ENCODE peak calls at places on chromosomes 2 and 18, in four cellular contexts. One of them, this sample, is unnamed.
A peak's percentile ranks its signal among the peaks of the same experiment; 100 is the strongest.

GRCh38 chr2:105926960-105927678 is 182.4 kb downstream of the NCK2 start:
- DNase-seq in COR-L47: no peak
- DNase-seq in GM12891: no peak
- DNase-seq in Peyer's patch: peak; percentile 79
- DNase-seq in this sample: no peak

GRCh38 chr2:66343259-66343658 is 91.7 kb upstream of the MEIS1 start:
- DNase-seq in Peyer's patch: no peak
- DNase-seq in COR-L47: no peak
- DNase-seq in GM12891: no peak
- DNase-seq in this sample: no peak

GRCh38 chr2:166230024-166230723 is 102.4 kb upstream of the SCN1A start:
- DNase-seq in COR-L47: no peak
- DNase-seq in GM12891: no peak
- DNase-seq in Peyer's patch: peak; percentile 46
- DNase-seq in this sample: no peak

GRCh38 chr2:149562304-149562703 is 25.3 kb downstream of the MMADHC start:
- DNase-seq in COR-L47: no peak
- DNase-seq in GM12891: no peak
- DNase-seq in Peyer's patch: no peak
- DNase-seq in this sample: no peak

GRCh38 chr2:9004338-9005204 is 1.1 kb upstream of the MBOAT2 start:
- DNase-seq in COR-L47: no peak
- DNase-seq in GM12891: no peak
- DNase-seq in Peyer's patch: no peak
- DNase-seq in this sample: peak; percentile 35

GRCh38 chr2:191691016-191691725 is 13.2 kb downstream of the NABP1 start:
- DNase-seq in COR-L47: peak; percentile 36
- DNase-seq in Peyer's patch: peak; percentile 78
- DNase-seq in GM12891: peak; percentile 35
- DNase-seq in this sample: no peak

GRCh38 chr18:8730080-8730827 is 24.9 kb downstream of the MTCL1 start:
- DNase-seq in Peyer's patch: peak; percentile 76
- DNase-seq in COR-L47: peak; percentile 52
- DNase-seq in GM12891: no peak
- DNase-seq in this sample: peak; percentile 52

GRCh38 chr18:58361212-58361611 is 267.7 kb downstream of the ALPK2 start:
- DNase-seq in COR-L47: no peak
- DNase-seq in Peyer's patch: no peak
- DNase-seq in GM12891: no peak
- DNase-seq in this sample: no peak

GRCh38 chr2:75200140-75200985 is 1.0 kb upstream of the TACR1 start:
- DNase-seq in COR-L47: peak; percentile 84
- DNase-seq in GM12891: no peak
- DNase-seq in Peyer's patch: no peak
- DNase-seq in this sample: no peak

GRCh38 chr2:84649058-84649457 is 132.8 kb downstream of the DNAH6 start:
- DNase-seq in Peyer's patch: no peak
- DNase-seq in GM12891: no peak
- DNase-seq in COR-L47: no peak
- DNase-seq in this sample: no peak

GRCh38 chr2:38634684-38635083 is 31.2 kb upstream of the GALM start:
- DNase-seq in Peyer's patch: no peak
- DNase-seq in GM12891: peak; percentile 48
- DNase-seq in COR-L47: no peak
- DNase-seq in this sample: no peak

GRCh38 chr2:163884416-163884815 is 148.6 kb upstream of the FIGN start:
- DNase-seq in GM12891: no peak
- DNase-seq in Peyer's patch: no peak
- DNase-seq in COR-L47: no peak
- DNase-seq in this sample: no peak

GRCh38 chr2:219178377-219179175 is 501 bp downstream of the RETREG2 start:
- DNase-seq in GM12891: no peak
- DNase-seq in Peyer's patch: peak; percentile 75
- DNase-seq in COR-L47: no peak
- DNase-seq in this sample: no peak

GRCh38 chr2:211455225-211455841 is 898.9 kb downstream of the CPS1 start:
- DNase-seq in Peyer's patch: peak; percentile 64
- DNase-seq in COR-L47: peak; percentile 63
- DNase-seq in GM12891: peak; percentile 5
- DNase-seq in this sample: no peak

GRCh38 chr2:98912221-98912851 is 23.7 kb downstream of the CRACDL start:
- DNase-seq in Peyer's patch: peak; percentile 43
- DNase-seq in GM12891: no peak
- DNase-seq in COR-L47: peak; percentile 93
- DNase-seq in this sample: peak; percentile 69

GRCh38 chr18:37578886-37579513 is 13.4 kb upstream of the CELF4 start:
- DNase-seq in GM12891: no peak
- DNase-seq in Peyer's patch: no peak
- DNase-seq in COR-L47: peak; percentile 21
- DNase-seq in this sample: no peak

GRCh38 chr2:68561372-68561771 is 82.0 kb upstream of the PROKR1 start:
- DNase-seq in Peyer's patch: no peak
- DNase-seq in COR-L47: no peak
- DNase-seq in GM12891: no peak
- DNase-seq in this sample: no peak

GRCh38 chr2:119760876-119761275 is 1.2 kb downstream of the PTPN4 start:
- DNase-seq in Peyer's patch: no peak
- DNase-seq in GM12891: no peak
- DNase-seq in COR-L47: no peak
- DNase-seq in this sample: no peak

GRCh38 chr2:99425022-99425421 is 64.8 kb downstream of the REV1 start:
- DNase-seq in GM12891: no peak
- DNase-seq in COR-L47: no peak
- DNase-seq in Peyer's patch: no peak
- DNase-seq in this sample: no peak

GRCh38 chr2:225937625-225938024 is 538.1 kb downstream of the NYAP2 start:
- DNase-seq in GM12891: no peak
- DNase-seq in Peyer's patch: no peak
- DNase-seq in COR-L47: no peak
- DNase-seq in this sample: no peak

GRCh38 chr2:133303150-133303549 is 265.1 kb downstream of the NCKAP5 start:
- DNase-seq in GM12891: no peak
- DNase-seq in Peyer's patch: no peak
- DNase-seq in COR-L47: no peak
- DNase-seq in this sample: no peak

GRCh38 chr2:239257511-239257937 is 143.3 kb downstream of the HDAC4 start:
- DNase-seq in Peyer's patch: no peak
- DNase-seq in GM12891: no peak
- DNase-seq in COR-L47: no peak
- DNase-seq in this sample: no peak

GRCh38 chr2:119841550-119841949 is 81.8 kb downstream of the PTPN4 start:
- DNase-seq in COR-L47: no peak
- DNase-seq in Peyer's patch: no peak
- DNase-seq in GM12891: no peak
- DNase-seq in this sample: no peak

GRCh38 chr2:223626713-223627112 is 24.6 kb upstream of the SCG2 start:
- DNase-seq in Peyer's patch: no peak
- DNase-seq in COR-L47: no peak
- DNase-seq in GM12891: no peak
- DNase-seq in this sample: no peak

This sample was measured in 8988T.